ENCODE peak calls at places on chromosome X, in four cellular contexts. One of them, this sample, is unnamed.

GRCh38 chrX:1222511-1223252 is 10.2 kb upstream of the CRLF2 start:
- DNase-seq in pancreas: no peak
- DNase-seq in stomach: no peak
- DNase-seq in heart left ventricle: no peak
- DNase-seq in this sample: no peak

GRCh38 chrX:28177202-28177601 is 196.0 kb upstream of the DCAF8L1 start:
- DNase-seq in pancreas: no peak
- DNase-seq in heart left ventricle: no peak
- DNase-seq in stomach: no peak
- DNase-seq in this sample: no peak

GRCh38 chrX:13899607-13900006 is 82.7 kb upstream of the GPM6B start:
- DNase-seq in pancreas: no peak
- DNase-seq in heart left ventricle: no peak
- DNase-seq in stomach: no peak
- DNase-seq in this sample: no peak

GRCh38 chrX:119682019-119682989 is 10.7 kb downstream of the SEPTIN6 start:
- DNase-seq in heart left ventricle: no peak
- DNase-seq in pancreas: no peak
- DNase-seq in stomach: no peak
- DNase-seq in this sample: no peak

GRCh38 chrX:19670854-19671620 is 155.7 kb upstream of the MAP3K15 start:
- DNase-seq in stomach: no peak
- DNase-seq in pancreas: no peak
- DNase-seq in heart left ventricle: peak
- DNase-seq in this sample: peak

GRCh38 chrX:81259714-81260395 is 58.0 kb downstream of the SH3BGRL start:
- DNase-seq in stomach: no peak
- DNase-seq in pancreas: no peak
- DNase-seq in heart left ventricle: no peak
- DNase-seq in this sample: no peak

GRCh38 chrX:68934421-68934820 is 105.6 kb downstream of the EFNB1 start:
- DNase-seq in stomach: peak
- DNase-seq in pancreas: no peak
- DNase-seq in heart left ventricle: no peak
- DNase-seq in this sample: no peak

GRCh38 chrX:71095555-71095970 is at the start of gene FOXO4:
- DNase-seq in stomach: peak
- DNase-seq in heart left ventricle: peak
- DNase-seq in pancreas: peak
- DNase-seq in this sample: peak

GRCh38 chrX:427812-428725 is 41.4 kb upstream of the PPP2R3B start:
- DNase-seq in heart left ventricle: no peak
- DNase-seq in pancreas: no peak
- DNase-seq in stomach: no peak
- DNase-seq in this sample: no peak

GRCh38 chrX:121245763-121246162 is 198.4 kb downstream of the GLUD2 start:
- DNase-seq in pancreas: no peak
- DNase-seq in stomach: no peak
- DNase-seq in heart left ventricle: no peak
- DNase-seq in this sample: no peak

GRCh38 chrX:54920610-54921426 is at the start of gene TRO:
- DNase-seq in pancreas: no peak
- DNase-seq in heart left ventricle: no peak
- DNase-seq in stomach: no peak
- DNase-seq in this sample: no peak

GRCh38 chrX:53379747-53380146 is 42.7 kb downstream of the SMC1A start:
- DNase-seq in stomach: no peak
- DNase-seq in pancreas: no peak
- DNase-seq in heart left ventricle: no peak
- DNase-seq in this sample: no peak

GRCh38 chrX:125205918-125206665 is 113.6 kb upstream of the TEX13C start:
- DNase-seq in pancreas: no peak
- DNase-seq in stomach: no peak
- DNase-seq in heart left ventricle: no peak
- DNase-seq in this sample: no peak

GRCh38 chrX:13203281-13203680 is 116.6 kb downstream of the ATXN3L start:
- DNase-seq in pancreas: no peak
- DNase-seq in heart left ventricle: no peak
- DNase-seq in stomach: no peak
- DNase-seq in this sample: no peak

GRCh38 chrX:134737061-134737460 is 78.8 kb upstream of the PLAC1 start:
- DNase-seq in heart left ventricle: no peak
- DNase-seq in pancreas: no peak
- DNase-seq in stomach: no peak
- DNase-seq in this sample: no peak

GRCh38 chrX:111869639-111870034 is 6.3 kb upstream of the TRPC5OS start:
- DNase-seq in stomach: peak
- DNase-seq in heart left ventricle: peak
- DNase-seq in pancreas: no peak
- DNase-seq in this sample: peak

GRCh38 chrX:48695524-48695875 is 1.0 kb upstream of the SUV39H1 start:
- DNase-seq in stomach: no peak
- DNase-seq in heart left ventricle: no peak
- DNase-seq in pancreas: no peak
- DNase-seq in this sample: no peak

GRCh38 chrX:150763303-150763797 is 70.2 kb downstream of the MTMR1 start:
- DNase-seq in heart left ventricle: no peak
- DNase-seq in pancreas: no peak
- DNase-seq in stomach: no peak
- DNase-seq in this sample: no peak

GRCh38 chrX:49838374-49838773 is 9.3 kb downstream of the PAGE4 start:
- DNase-seq in heart left ventricle: no peak
- DNase-seq in pancreas: no peak
- DNase-seq in stomach: peak
- DNase-seq in this sample: no peak

GRCh38 chrX:97639526-97639925 is 755.8 kb downstream of the RPA4 start:
- DNase-seq in heart left ventricle: no peak
- DNase-seq in pancreas: no peak
- DNase-seq in stomach: no peak
- DNase-seq in this sample: no peak

GRCh38 chrX:6810796-6811195 is 275.9 kb upstream of the VCX3A start:
- DNase-seq in stomach: no peak
- DNase-seq in pancreas: no peak
- DNase-seq in heart left ventricle: no peak
- DNase-seq in this sample: no peak

GRCh38 chrX:52576946-52577345 is 60.1 kb upstream of the XAGE1B start:
- DNase-seq in stomach: no peak
- DNase-seq in pancreas: no peak
- DNase-seq in heart left ventricle: no peak
- DNase-seq in this sample: no peak

GRCh38 chrX:131633285-131633917 is 89.5 kb downstream of the OR13H1 start:
- DNase-seq in heart left ventricle: peak
- DNase-seq in stomach: peak
- DNase-seq in pancreas: peak
- DNase-seq in this sample: no peak

GRCh38 chrX:68842781-68843581 is 14.2 kb downstream of the EFNB1 start:
- DNase-seq in pancreas: no peak
- DNase-seq in stomach: peak
- DNase-seq in heart left ventricle: no peak
- DNase-seq in this sample: no peak

GRCh38 chrX:16348286-16348685 is 181.0 kb downstream of the MAGEB17 start:
- DNase-seq in heart left ventricle: no peak
- DNase-seq in pancreas: no peak
- DNase-seq in stomach: no peak
- DNase-seq in this sample: no peak

GRCh38 chrX:132956421-132957210 is 1.8 kb downstream of the HS6ST2 start:
- DNase-seq in heart left ventricle: no peak
- DNase-seq in pancreas: peak
- DNase-seq in stomach: no peak
- DNase-seq in this sample: no peak

GRCh38 chrX:15915959-15916703 is 61.5 kb upstream of the AP1S2 start:
- DNase-seq in stomach: no peak
- DNase-seq in heart left ventricle: peak
- DNase-seq in pancreas: no peak
- DNase-seq in this sample: peak

GRCh38 chrX:128396601-128397000 is 344.4 kb upstream of the ACTRT1 start:
- DNase-seq in pancreas: no peak
- DNase-seq in heart left ventricle: no peak
- DNase-seq in stomach: no peak
- DNase-seq in this sample: no peak

GRCh38 chrX:13266641-13267420 is 53.0 kb downstream of the ATXN3L start:
- DNase-seq in heart left ventricle: no peak
- DNase-seq in stomach: no peak
- DNase-seq in pancreas: no peak
- DNase-seq in this sample: no peak

GRCh38 chrX:76454456-76454927 is 27.0 kb downstream of the MAGEE1 start:
- DNase-seq in heart left ventricle: no peak
- DNase-seq in pancreas: no peak
- DNase-seq in stomach: no peak
- DNase-seq in this sample: no peak

GRCh38 chrX:64894454-64895038 is 81.7 kb downstream of the ZC4H2 start:
- DNase-seq in heart left ventricle: no peak
- DNase-seq in stomach: peak
- DNase-seq in pancreas: no peak
- DNase-seq in this sample: no peak

GRCh38 chrX:20455001-20455400 is 188.3 kb upstream of the RPS6KA3 start:
- DNase-seq in heart left ventricle: no peak
- DNase-seq in stomach: no peak
- DNase-seq in pancreas: no peak
- DNase-seq in this sample: no peak

GRCh38 chrX:150762258-150762867 is 69.2 kb downstream of the MTMR1 start:
- DNase-seq in stomach: no peak
- DNase-seq in heart left ventricle: no peak
- DNase-seq in pancreas: no peak
- DNase-seq in this sample: no peak

GRCh38 chrX:107721318-107721717 is 54.3 kb downstream of the TSC22D3 start:
- DNase-seq in heart left ventricle: no peak
- DNase-seq in pancreas: no peak
- DNase-seq in stomach: no peak
- DNase-seq in this sample: no peak

GRCh38 chrX:70434914-70435586 is 9.6 kb upstream of the DLG3 start:
- DNase-seq in pancreas: no peak
- DNase-seq in heart left ventricle: peak
- DNase-seq in stomach: peak
- DNase-seq in this sample: peak

GRCh38 chrX:42524374-42524773 is 253.6 kb downstream of the PPP1R2C start:
- DNase-seq in heart left ventricle: no peak
- DNase-seq in stomach: no peak
- DNase-seq in pancreas: no peak
- DNase-seq in this sample: no peak

DNA sequence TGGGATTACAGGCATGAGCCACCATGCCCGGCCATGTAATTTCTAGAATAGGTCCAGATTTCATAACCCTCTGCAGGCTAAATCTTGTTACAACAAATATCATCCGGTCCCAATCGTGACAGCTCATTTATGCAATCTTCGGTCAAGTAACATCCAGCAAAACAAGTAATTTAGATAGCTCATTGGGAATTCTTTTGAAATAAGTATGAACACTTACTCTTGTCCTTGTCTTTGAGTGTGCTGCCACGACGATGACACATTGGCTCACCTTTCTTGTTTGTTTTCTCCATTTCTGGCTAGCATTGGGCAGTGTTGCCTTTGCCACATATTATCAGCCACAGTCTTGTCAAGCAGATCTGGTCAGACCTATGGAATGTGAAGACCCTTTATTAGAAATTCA is 92.0 kb downstream of the PHEX start:
- DNase-seq in stomach: no peak
- DNase-seq in pancreas: no peak
- DNase-seq in heart left ventricle: no peak
- DNase-seq in this sample: no peak
- H3K27ac ChIP-seq in stomach: no peak
- H3K27ac ChIP-seq in pancreas: no peak
- H3K27ac ChIP-seq in heart left ventricle: no peak
- H3K27ac ChIP-seq in this sample: no peak

GRCh38 chrX:44344194-44344593 is 722 bp upstream of the EFHC2 start:
- DNase-seq in heart left ventricle: peak
- DNase-seq in stomach: peak
- DNase-seq in pancreas: no peak
- DNase-seq in this sample: no peak
- H3K4me3 ChIP-seq in heart left ventricle: peak
- H3K4me3 ChIP-seq in stomach: peak
- H3K4me3 ChIP-seq in pancreas: peak
- H3K4me3 ChIP-seq in this sample: no peak

DNA sequence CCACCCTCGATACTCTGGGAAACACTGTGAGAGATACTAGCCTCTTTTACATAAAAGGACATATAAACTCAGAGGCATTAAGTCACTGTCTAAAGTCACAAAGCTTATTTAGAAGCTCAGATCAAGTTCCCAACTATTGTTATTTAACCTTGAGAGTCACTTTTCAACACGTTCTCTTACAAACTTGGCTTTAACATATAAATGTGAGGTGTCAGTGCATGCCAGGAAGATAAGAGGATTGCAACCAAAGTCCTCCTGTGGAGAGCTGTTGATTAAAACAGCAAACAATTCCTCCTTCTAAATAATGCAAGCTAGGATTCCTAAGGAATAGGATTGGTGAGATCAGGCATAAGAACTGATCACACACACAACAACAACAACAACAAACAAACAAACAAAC is 135.5 kb upstream of the SCML1 start:
- DNase-seq in stomach: no peak
- DNase-seq in heart left ventricle: no peak
- DNase-seq in pancreas: no peak
- DNase-seq in this sample: no peak
- H3K27ac ChIP-seq in stomach: no peak
- H3K27ac ChIP-seq in heart left ventricle: no peak
- H3K27ac ChIP-seq in pancreas: no peak
- H3K27ac ChIP-seq in this sample: no peak

GRCh38 chrX:139881572-139881971 is 51.3 kb downstream of the ATP11C start:
- DNase-seq in pancreas: no peak
- DNase-seq in heart left ventricle: no peak
- DNase-seq in stomach: no peak
- DNase-seq in this sample: peak
- H3K4me3 ChIP-seq in pancreas: no peak
- H3K4me3 ChIP-seq in heart left ventricle: no peak
- H3K4me3 ChIP-seq in stomach: no peak
- H3K4me3 ChIP-seq in this sample: no peak

GRCh38 chrX:136204571-136204970 is 46.6 kb downstream of the MAP7D3 start:
- DNase-seq in stomach: no peak
- DNase-seq in pancreas: no peak
- DNase-seq in heart left ventricle: peak
- DNase-seq in this sample: no peak
- H3K27ac ChIP-seq in stomach: peak
- H3K27ac ChIP-seq in pancreas: no peak
- H3K27ac ChIP-seq in heart left ventricle: peak
- H3K27ac ChIP-seq in this sample: peak